ENCODE peak calls at places on chromosomes 12 and 14, in five cellular contexts. One of them, this sample, is unnamed.

GRCh38 chr14:66624319-66624937 is 116.5 kb downstream of the GPHN start:
- DNase-seq in GM13976: peak
- DNase-seq in H9: peak
- DNase-seq in lower leg skin: no peak
- DNase-seq in OCI-LY7: peak
- DNase-seq in this sample: peak

GRCh38 chr14:99232406-99233214 is 39.4 kb downstream of the BCL11B start:
- DNase-seq in H9: no peak
- DNase-seq in lower leg skin: no peak
- DNase-seq in OCI-LY7: no peak
- DNase-seq in GM13976: no peak
- DNase-seq in this sample: no peak

GRCh38 chr12:132084681-132085635 is 59.2 kb downstream of the DDX51 start:
- DNase-seq in OCI-LY7: peak
- DNase-seq in GM13976: peak
- DNase-seq in H9: peak
- DNase-seq in lower leg skin: peak
- DNase-seq in this sample: peak

GRCh38 chr12:101859664-101860607 is 17.4 kb upstream of the DRAM1 start:
- DNase-seq in OCI-LY7: no peak
- DNase-seq in GM13976: no peak
- DNase-seq in lower leg skin: no peak
- DNase-seq in H9: no peak
- DNase-seq in this sample: no peak

GRCh38 chr12:51020448-51021182 is 5.6 kb downstream of the SLC11A2 start:
- DNase-seq in lower leg skin: no peak
- DNase-seq in GM13976: no peak
- DNase-seq in H9: no peak
- DNase-seq in OCI-LY7: no peak
- DNase-seq in this sample: no peak

GRCh38 chr12:108348842-108349241 is 9.7 kb upstream of the CMKLR1 start:
- DNase-seq in lower leg skin: no peak
- DNase-seq in GM13976: no peak
- DNase-seq in H9: no peak
- DNase-seq in OCI-LY7: no peak
- DNase-seq in this sample: no peak

GRCh38 chr14:72315720-72316119 is 383.5 kb downstream of the RGS6 start:
- DNase-seq in H9: no peak
- DNase-seq in OCI-LY7: no peak
- DNase-seq in GM13976: no peak
- DNase-seq in lower leg skin: no peak
- DNase-seq in this sample: no peak

GRCh38 chr12:89064151-89064550 is 288.1 kb downstream of the DUSP6 start:
- DNase-seq in GM13976: no peak
- DNase-seq in H9: no peak
- DNase-seq in lower leg skin: no peak
- DNase-seq in OCI-LY7: no peak
- DNase-seq in this sample: no peak

GRCh38 chr14:70698288-70698687 is 56.6 kb downstream of the TTC9 start:
- DNase-seq in OCI-LY7: no peak
- DNase-seq in GM13976: no peak
- DNase-seq in H9: no peak
- DNase-seq in lower leg skin: peak
- DNase-seq in this sample: no peak

GRCh38 chr14:92649934-92650545 is 98.4 kb downstream of the LGMN start:
- DNase-seq in OCI-LY7: no peak
- DNase-seq in H9: no peak
- DNase-seq in GM13976: no peak
- DNase-seq in lower leg skin: peak
- DNase-seq in this sample: no peak

GRCh38 chr14:25375639-25376038 is 325.7 kb upstream of the STXBP6 start:
- DNase-seq in GM13976: no peak
- DNase-seq in OCI-LY7: no peak
- DNase-seq in H9: no peak
- DNase-seq in lower leg skin: no peak
- DNase-seq in this sample: no peak

GRCh38 chr12:93025145-93026103 is 96.3 kb upstream of the EEA1 start:
- DNase-seq in H9: no peak
- DNase-seq in lower leg skin: no peak
- DNase-seq in OCI-LY7: peak
- DNase-seq in GM13976: peak
- DNase-seq in this sample: peak

GRCh38 chr12:94134226-94134795 is 14.1 kb upstream of the PLXNC1 start:
- DNase-seq in OCI-LY7: peak
- DNase-seq in GM13976: peak
- DNase-seq in lower leg skin: no peak
- DNase-seq in H9: no peak
- DNase-seq in this sample: peak

GRCh38 chr12:132729541-132730320 is 19.1 kb downstream of the PGAM5 start:
- DNase-seq in GM13976: no peak
- DNase-seq in OCI-LY7: no peak
- DNase-seq in lower leg skin: no peak
- DNase-seq in H9: no peak
- DNase-seq in this sample: no peak

GRCh38 chr12:124289634-124290600 is 5.0 kb upstream of the RFLNA start:
- DNase-seq in OCI-LY7: no peak
- DNase-seq in H9: no peak
- DNase-seq in GM13976: no peak
- DNase-seq in lower leg skin: no peak
- DNase-seq in this sample: no peak

GRCh38 chr14:78638926-78639325 is 468.8 kb downstream of the NRXN3 start:
- DNase-seq in OCI-LY7: no peak
- DNase-seq in H9: no peak
- DNase-seq in GM13976: no peak
- DNase-seq in lower leg skin: no peak
- DNase-seq in this sample: no peak

GRCh38 chr12:125797421-125798175 is 732.4 kb downstream of the AACS start:
- DNase-seq in H9: no peak
- DNase-seq in OCI-LY7: no peak
- DNase-seq in lower leg skin: no peak
- DNase-seq in GM13976: no peak
- DNase-seq in this sample: no peak

GRCh38 chr12:70724444-70724843 is 87.2 kb upstream of the PTPRB start:
- DNase-seq in OCI-LY7: peak
- DNase-seq in GM13976: no peak
- DNase-seq in lower leg skin: no peak
- DNase-seq in H9: peak
- DNase-seq in this sample: no peak
- TF ChIP-seq CTCF in OCI-LY7: peak
- TF ChIP-seq CTCF in GM13976: no peak
- TF ChIP-seq CTCF in lower leg skin: no peak
- TF ChIP-seq CTCF in H9: peak
- TF ChIP-seq CTCF in this sample: peak

GRCh38 chr12:2982361-2982760 is 23.2 kb downstream of the TEAD4 start:
- DNase-seq in OCI-LY7: no peak
- DNase-seq in lower leg skin: no peak
- DNase-seq in H9: no peak
- DNase-seq in GM13976: no peak
- DNase-seq in this sample: no peak
- TF ChIP-seq CTCF in OCI-LY7: no peak
- TF ChIP-seq CTCF in lower leg skin: no peak
- TF ChIP-seq CTCF in H9: no peak
- TF ChIP-seq CTCF in GM13976: no peak
- TF ChIP-seq CTCF in this sample: no peak

GRCh38 chr12:85441740-85442139 is 161.7 kb downstream of the ALX1 start:
- DNase-seq in GM13976: peak
- DNase-seq in H9: no peak
- DNase-seq in OCI-LY7: no peak
- DNase-seq in lower leg skin: no peak
- DNase-seq in this sample: no peak
- TF ChIP-seq CTCF in GM13976: no peak
- TF ChIP-seq CTCF in H9: peak
- TF ChIP-seq CTCF in OCI-LY7: peak
- TF ChIP-seq CTCF in lower leg skin: no peak
- TF ChIP-seq CTCF in this sample: no peak

GRCh38 chr14:51094282-51094821 is 553 bp downstream of the TRIM9 start:
- DNase-seq in lower leg skin: no peak
- DNase-seq in OCI-LY7: no peak
- DNase-seq in GM13976: peak
- DNase-seq in H9: peak
- DNase-seq in this sample: peak

GRCh38 chr14:51095854-51096823 is 1.2 kb upstream of the TRIM9 start:
- DNase-seq in lower leg skin: peak
- DNase-seq in GM13976: no peak
- DNase-seq in OCI-LY7: no peak
- DNase-seq in H9: peak
- DNase-seq in this sample: peak

GRCh38 chr14:51094901-51095853 is at the start of gene TRIM9:
- DNase-seq in lower leg skin: peak
- DNase-seq in GM13976: peak
- DNase-seq in H9: peak
- DNase-seq in OCI-LY7: peak
- DNase-seq in this sample: peak

GRCh38 chr14:51092965-51093364 is 1.9 kb downstream of the TRIM9 start:
- DNase-seq in OCI-LY7: no peak
- DNase-seq in lower leg skin: no peak
- DNase-seq in H9: no peak
- DNase-seq in GM13976: no peak
- DNase-seq in this sample: no peak

DNA sequence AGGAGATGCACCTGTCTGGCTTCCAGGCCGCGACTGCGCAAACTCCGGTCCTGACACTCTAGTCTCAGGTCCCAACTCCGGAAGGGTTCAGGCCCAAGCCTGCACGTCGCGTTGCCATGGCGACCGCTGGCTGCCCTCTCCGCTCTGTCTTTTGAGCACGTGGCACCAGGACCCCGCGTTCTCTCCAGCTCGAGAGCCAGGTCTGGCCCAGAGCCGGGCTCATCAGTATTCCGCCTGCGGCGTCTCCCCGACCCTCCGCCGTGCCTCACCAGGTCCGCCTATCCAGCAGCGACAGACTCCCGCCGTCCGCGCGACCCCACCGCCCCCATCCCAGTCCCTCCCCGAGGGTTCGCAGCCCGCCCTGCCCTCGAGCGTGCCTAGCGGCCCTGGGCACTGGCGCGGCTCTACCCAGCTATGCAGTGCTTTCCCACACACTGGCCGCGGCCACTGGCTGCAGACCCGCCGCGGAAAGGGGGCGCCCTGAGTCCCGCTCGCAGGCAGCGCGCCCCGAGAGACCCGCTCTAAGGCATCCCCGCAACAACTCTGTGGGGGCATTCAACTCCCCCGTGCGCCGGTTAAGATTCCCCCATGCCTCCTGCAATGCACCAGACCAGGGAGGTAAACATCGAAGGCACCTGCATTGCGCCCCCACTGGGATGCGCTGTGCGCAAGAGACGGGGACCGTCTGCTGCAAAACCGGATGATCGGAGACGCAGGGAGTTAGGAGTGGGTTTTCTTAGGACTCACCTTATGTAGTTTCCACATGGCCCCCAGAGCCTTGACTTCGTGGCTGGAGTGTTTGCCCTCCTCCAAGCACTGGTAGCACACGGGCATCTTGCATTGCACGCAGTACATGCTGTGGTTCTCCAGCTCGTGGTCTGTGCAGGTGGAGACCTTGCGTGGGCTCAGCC is 1.3 kb downstream of the TRIM9 start:
- DNase-seq in H9: peak
- DNase-seq in OCI-LY7: peak
- DNase-seq in lower leg skin: no peak
- DNase-seq in GM13976: peak
- DNase-seq in this sample: peak
- TF ChIP-seq CTCF in H9: peak
- TF ChIP-seq CTCF in OCI-LY7: peak
- TF ChIP-seq CTCF in lower leg skin: no peak
- TF ChIP-seq CTCF in GM13976: peak
- TF ChIP-seq CTCF in this sample: no peak

GRCh38 chr12:106108187-106108816 is 30.5 kb downstream of the NUAK1 start:
- DNase-seq in H9: peak
- DNase-seq in lower leg skin: no peak
- DNase-seq in OCI-LY7: no peak
- DNase-seq in GM13976: no peak
- DNase-seq in this sample: no peak
- TF ChIP-seq CTCF in H9: no peak
- TF ChIP-seq CTCF in lower leg skin: no peak
- TF ChIP-seq CTCF in OCI-LY7: no peak
- TF ChIP-seq CTCF in GM13976: no peak
- TF ChIP-seq CTCF in this sample: no peak

GRCh38 chr12:65655074-65655493 is 169.2 kb upstream of the HMGA2 start:
- DNase-seq in lower leg skin: no peak
- DNase-seq in H9: no peak
- DNase-seq in OCI-LY7: no peak
- DNase-seq in GM13976: no peak
- DNase-seq in this sample: no peak
- TF ChIP-seq CTCF in lower leg skin: no peak
- TF ChIP-seq CTCF in H9: no peak
- TF ChIP-seq CTCF in OCI-LY7: no peak
- TF ChIP-seq CTCF in GM13976: no peak
- TF ChIP-seq CTCF in this sample: no peak

GRCh38 chr14:75430526-75430925 is 2.7 kb downstream of the JDP2 start:
- DNase-seq in H9: peak
- DNase-seq in lower leg skin: no peak
- DNase-seq in OCI-LY7: peak
- DNase-seq in GM13976: no peak
- DNase-seq in this sample: no peak
- TF ChIP-seq CTCF in H9: no peak
- TF ChIP-seq CTCF in lower leg skin: no peak
- TF ChIP-seq CTCF in OCI-LY7: no peak
- TF ChIP-seq CTCF in GM13976: no peak
- TF ChIP-seq CTCF in this sample: no peak